ENCODE peak calls at places on chromosomes 12 and 14, in eight cellular contexts. R is activated naive CD8-positive, alpha-beta T cell treated with anti-CD3 and anti-CD28 coated beads, Interleukin-2, amount 50 U/mL, for 24 hours; P is epithelial cell of esophagus; D is heart left ventricle; J is MCF 10A; F is ACHN; B is ELR; S is activated naive CD4-positive, alpha-beta T cell treated with anti-CD3 and anti-CD28 coated beads, Interleukin-2, amount 10 ng/mL, durations not matched to agents 7 days and 5 days. H is an unnamed sample.

GRCh38 chr12:121590476-121591143 is 9.8 kb upstream of the KDM2B start:
- DNase-seq in R (peak; percentile 71), P (peak; percentile 60), D (no peak), J (no peak), F (no peak), B (peak; percentile 82), S (peak; percentile 75), H (peak; percentile 43)

GRCh38 chr12:79128956-79129355 is 264.4 kb downstream of the SYT1 start:
- DNase-seq in R (no peak), P (no peak), D (no peak), J (no peak), F (no peak), B (peak; percentile 42), S (no peak), H (no peak)

GRCh38 chr12:102964872-102965271 is 7.4 kb downstream of the ASCL1 start:
- DNase-seq in R (no peak), P (peak; percentile 49), D (no peak), J (no peak), F (no peak), B (no peak), S (peak; percentile 44), H (peak; percentile 44)

GRCh38 chr12:40156031-40156764 is 50.3 kb upstream of the SLC2A13 start:
- DNase-seq in R (no peak), P (peak; percentile 14), D (no peak), J (no peak), F (no peak), B (no peak), S (no peak), H (peak; percentile 36)

GRCh38 chr14:60641722-60642269 is 7.5 kb downstream of the SIX1 start:
- DNase-seq in R (no peak), P (no peak), D (no peak), J (no peak), F (no peak), B (no peak), S (no peak), H (no peak)

GRCh38 chr12:108911915-108912314 is 32.0 kb downstream of the DAO start:
- DNase-seq in R (no peak), P (peak; percentile 61), D (no peak), J (no peak), F (no peak), B (no peak), S (no peak), H (no peak)

GRCh38 chr14:89750909-89751502 is 203.5 kb downstream of the EFCAB11 start:
- DNase-seq in R (no peak), P (no peak), D (no peak), J (no peak), F (no peak), B (no peak), S (no peak), H (no peak)

GRCh38 chr12:48316491-48316890 is 34.2 kb downstream of the ZNF641 start:
- DNase-seq in R (no peak), P (no peak), D (no peak), J (no peak), F (no peak), B (no peak), S (no peak), H (no peak)

GRCh38 chr14:93039649-93040315 is 75.9 kb downstream of the ITPK1 start:
- DNase-seq in R (no peak), P (no peak), D (no peak), J (no peak), F (no peak), B (no peak), S (no peak), H (no peak)

GRCh38 chr14:58979325-58979724 is 209.1 kb upstream of the DAAM1 start:
- DNase-seq in R (no peak), P (no peak), D (no peak), J (no peak), F (no peak), B (no peak), S (no peak), H (no peak)